ENCODE peak calls at places on chromosomes 1 and 21, in six cellular contexts. W is PC-3; M is fibroblast of lung; N is psoas muscle; E is CD8-positive, alpha-beta T cell; K is body of pancreas. D is an unnamed sample. For H3K27me3 and H3K4me1, the result is how much of the 10 kb centered on the place peaks cover.

GRCh38 chr21:33403786-33404571 is 766 bp downstream of the IFNGR2 start:
- DNase-seq in N (peak), W (peak), K (peak), E (peak), M (peak), D (peak)

GRCh38 chr1:11611928-11612327 is 42.3 kb downstream of the FBXO2 start:
- DNase-seq in N (no peak), E (no peak), W (no peak), K (no peak), M (no peak), D (peak)

GRCh38 chr1:224427346-224427745 is 7.3 kb downstream of the WDR26 start:
- DNase-seq in M (peak), N (no peak), E (no peak), K (no peak), W (peak), D (no peak)

GRCh38 chr21:45992311-45993209 is 11.0 kb downstream of the COL6A1 start:
- DNase-seq in M (no peak), W (no peak), E (peak), N (peak), K (peak), D (no peak)

GRCh38 chr21:26519142-26519541 is 53.9 kb downstream of the CYYR1 start:
- DNase-seq in K (no peak), W (peak), E (no peak), M (no peak), N (no peak), D (no peak)

GRCh38 chr1:202143011-202143767 is 1.3 kb downstream of the ARL8A start:
- DNase-seq in E (no peak), M (peak), N (no peak), W (peak), K (no peak), D (peak)

GRCh38 chr1:28139033-28139712 is 37.3 kb downstream of the PTAFR start:
- DNase-seq in W (peak), N (no peak), K (no peak), M (peak), E (no peak), D (no peak)

GRCh38 chr1:208036177-208036808 is 125.4 kb upstream of the CD34 start:
- DNase-seq in M (no peak), E (no peak), W (peak), K (no peak), N (no peak), D (peak)

GRCh38 chr21:46256501-46256994 is 28.0 kb upstream of the LSS start:
- DNase-seq in E (no peak), N (no peak), K (no peak), M (no peak), W (no peak), D (no peak)

GRCh38 chr1:115301438-115302020 is 36.5 kb downstream of the NGF start:
- DNase-seq in E (no peak), M (no peak), K (no peak), W (no peak), N (no peak), D (no peak)

GRCh38 chr1:150021191-150021688 is 10.7 kb upstream of the OTUD7B start:
- DNase-seq in W (peak), E (no peak), M (no peak), K (peak), N (no peak), D (peak)

GRCh38 chr1:197725044-197725443 is 50.2 kb downstream of the DENND1B start:
- DNase-seq in M (peak), N (no peak), E (no peak), K (no peak), W (peak), D (peak)

GRCh38 chr21:37555672-37556261 is 189.2 kb downstream of the DYRK1A start:
- DNase-seq in E (no peak), M (no peak), N (peak), K (no peak), W (no peak), D (no peak)

GRCh38 chr1:41439234-41439633 is 45.2 kb downstream of the EDN2 start:
- DNase-seq in K (no peak), E (no peak), W (no peak), M (no peak), N (no peak), D (no peak)

GRCh38 chr1:41713557-41714327 is 205.0 kb downstream of the HIVEP3 start:
- DNase-seq in W (peak), K (no peak), M (peak), N (no peak), E (no peak), D (no peak)

GRCh38 chr1:33928256-33928655 is 64.4 kb downstream of the HMGB4 start:
- DNase-seq in M (peak), K (no peak), W (no peak), E (no peak), N (no peak), D (no peak)

GRCh38 chr1:203184467-203184866 is 2.0 kb downstream of the CHI3L1 start:
- DNase-seq in E (no peak), N (no peak), M (no peak), W (no peak), K (no peak), D (no peak)

GRCh38 chr1:223074901-223075300 is 68.1 kb downstream of the TLR5 start:
- DNase-seq in N (no peak), M (no peak), W (no peak), E (no peak), K (no peak), D (no peak)

GRCh38 chr21:32378956-32379355 is 13.9 kb downstream of the URB1 start:
- DNase-seq in K (no peak), N (peak), M (no peak), E (peak), W (no peak), D (no peak)

GRCh38 chr1:56710646-56711045 is 65.5 kb downstream of the PRKAA2 start:
- DNase-seq in M (peak), E (no peak), W (peak), N (no peak), K (no peak), D (no peak)

GRCh38 chr1:228393811-228394570 is 12.6 kb downstream of the TRIM11 start:
- DNase-seq in K (peak), N (peak), E (no peak), W (no peak), M (no peak), D (no peak)

GRCh38 chr1:23911924-23912323 is 1.2 kb downstream of the CNR2 start:
- DNase-seq in W (no peak), E (no peak), K (no peak), N (no peak), M (no peak), D (peak)
- H3K4me3 ChIP-seq in W (no peak), E (no peak), K (no peak), N (no peak), M (no peak), D (peak)

GRCh38 chr1:85583355-85584263 is 3.0 kb downstream of the CCN1 start:
- DNase-seq in M (peak), N (no peak), W (peak), E (no peak), K (no peak), D (no peak)
- H3K27me3 ChIP-seq in M (under half), N (under half), W (under half), E (under half), K (under half), D (under half)

GRCh38 chr1:9319208-9319788 is 26.6 kb downstream of the SPSB1 start:
- DNase-seq in K (no peak), M (no peak), E (no peak), W (no peak), N (no peak), D (no peak)
- H3K4me1 ChIP-seq in K (under half), M (under half), E (under half), W (under half), N (under half), D (under half)

GRCh38 chr1:50421366-50421748 is 1.9 kb downstream of the DMRTA2 start:
- DNase-seq in E (no peak), M (no peak), N (no peak), K (no peak), W (no peak), D (no peak)
- H3K4me3 ChIP-seq in E (no peak), M (no peak), N (peak), K (no peak), W (no peak), D (no peak)

GRCh38 chr1:29519108-29519507 is 282.8 kb downstream of the PTPRU start:
- DNase-seq in K (no peak), E (peak), M (no peak), N (no peak), W (no peak), D (no peak)
- H3K27me3 ChIP-seq in K (under half), E (under half), M (under half), N (under half), W (under half), D (under half)

GRCh38 chr1:178630418-178630817 is 94.6 kb upstream of the RALGPS2 start:
- DNase-seq in E (no peak), K (no peak), N (no peak), W (no peak), M (no peak), D (no peak)

GRCh38 chr1:178627037-178627436 is 98.0 kb upstream of the RALGPS2 start:
- DNase-seq in E (no peak), W (no peak), M (no peak), K (no peak), N (no peak), D (no peak)

GRCh38 chr1:178629549-178630154 is 95.4 kb upstream of the RALGPS2 start:
- DNase-seq in K (no peak), N (no peak), M (no peak), E (no peak), W (no peak), D (no peak)

GRCh38 chr1:178625695-178626094 is 99.3 kb upstream of the RALGPS2 start:
- DNase-seq in N (no peak), E (no peak), M (no peak), W (no peak), K (no peak), D (no peak)

DNA sequence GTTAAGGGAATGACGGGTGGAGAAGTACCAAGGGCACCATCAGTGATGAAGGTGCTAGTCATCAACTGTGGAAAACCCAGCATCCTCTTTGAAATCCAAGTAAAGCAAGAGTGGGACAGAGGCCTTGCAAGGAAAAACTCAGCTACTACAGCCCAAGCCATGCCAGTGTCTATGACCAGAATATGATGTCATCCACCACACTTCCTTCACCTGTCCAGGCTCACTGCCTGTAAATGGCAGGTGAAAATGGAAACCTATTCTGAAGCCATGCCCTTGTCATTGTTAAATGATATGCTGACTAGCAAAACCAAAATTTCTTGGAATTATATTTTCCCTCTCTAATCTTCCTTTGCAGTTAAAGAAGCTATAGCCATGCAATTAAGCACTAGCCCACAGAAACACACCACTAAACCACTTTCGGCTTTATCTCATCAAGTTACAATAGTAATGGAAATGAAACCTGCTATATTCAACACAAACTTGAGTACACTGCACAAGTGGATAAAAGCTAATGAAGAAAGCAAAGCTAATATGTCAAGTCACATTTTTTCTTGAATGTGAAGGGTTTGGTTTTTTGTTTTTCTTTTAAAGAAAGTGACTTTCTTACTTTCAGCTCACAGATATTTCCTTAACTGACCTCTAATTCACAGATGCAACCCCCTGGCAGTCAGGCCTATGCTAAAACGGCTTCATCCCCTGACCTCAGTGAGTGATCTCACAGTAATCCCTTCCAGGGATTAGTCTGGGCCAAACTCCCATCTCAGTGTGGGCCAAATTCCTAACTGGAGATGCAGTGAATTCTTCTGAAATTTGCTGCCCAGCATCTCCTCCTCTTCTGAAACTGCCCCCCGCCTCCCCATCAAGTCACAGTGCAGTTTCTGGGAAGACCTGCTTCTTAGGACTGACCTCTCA is 96.2 kb upstream of the RALGPS2 start:
- DNase-seq in E (no peak), N (peak), M (peak), K (no peak), W (no peak), D (no peak)
- H3K4me1 ChIP-seq in E (under half), N (under half), M (under half), K (under half), W (under half), D (under half)

DNA sequence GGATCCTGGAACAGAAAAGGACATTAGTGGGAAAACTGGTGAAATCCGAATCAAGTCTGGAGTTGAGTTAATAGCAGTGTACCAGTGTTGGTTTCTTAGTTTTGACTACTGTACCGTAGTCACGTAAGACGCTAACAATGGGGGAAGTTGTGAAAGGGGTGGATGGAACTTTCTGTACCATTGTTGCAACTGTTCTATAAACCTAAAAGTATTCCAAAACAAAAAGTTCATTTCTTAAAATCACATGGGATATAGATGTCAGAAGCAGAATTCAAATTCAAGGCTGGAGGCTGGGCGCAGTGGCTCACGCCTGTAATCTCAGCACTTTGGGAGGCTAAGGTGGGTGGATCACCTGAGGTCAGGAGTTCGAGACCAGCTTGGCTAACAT is 16.9 kb downstream of the ARHGEF19 start:
- DNase-seq in W (no peak), K (no peak), N (no peak), M (no peak), E (no peak), D (no peak)
- H3K4me3 ChIP-seq in W (no peak), K (no peak), N (no peak), M (no peak), E (no peak), D (no peak)

GRCh38 chr1:183391863-183392262 is 26.3 kb downstream of the NMNAT2 start:
- DNase-seq in E (no peak), K (no peak), N (no peak), M (no peak), W (no peak), D (no peak)
- H3K27me3 ChIP-seq in E (under half), K (under half), N (under half), M (under half), W (under half), D (under half)

GRCh38 chr1:82861749-82862148 is 1061.0 kb downstream of the ADGRL2 start:
- DNase-seq in M (no peak), E (no peak), W (no peak), N (no peak), K (no peak), D (no peak)
- H3K4me1 ChIP-seq in M (under half), E (under half), W (under half), N (under half), K (under half), D (under half)

GRCh38 chr1:151992345-151993083 is 1.1 kb downstream of the S100A10 start:
- DNase-seq in K (peak), N (peak), E (no peak), W (peak), M (peak), D (no peak)
- H3K4me3 ChIP-seq in K (no peak), N (peak), E (peak), W (peak), M (peak), D (peak)